ENCODE peak calls at places on chromosomes 11 and 22, in six cellular contexts. U is iris pigment epithelial cell, N is activated T-cell treated with anti-CD3 and anti-CD28 coated beads for 48 hours, Q is Caki2, C is EL, P is globus pallidus. L is an unnamed sample.

GRCh38 chr11:123569387-123569786 is 85.0 kb downstream of the SCN3B start:
- DNase-seq in U (no peak), N (no peak), Q (no peak), C (no peak), P (no peak), L (no peak)

GRCh38 chr11:24705474-24705873 is 208.6 kb downstream of the LUZP2 start:
- DNase-seq in U (no peak), N (no peak), Q (no peak), C (no peak), P (no peak), L (no peak)

GRCh38 chr22:45418056-45418769 is 4.7 kb downstream of the RIBC2 start:
- DNase-seq in U (no peak), N (no peak), Q (no peak), C (no peak), P (no peak), L (no peak)

GRCh38 chr22:45968751-45969413 is 8.1 kb downstream of the WNT7B start:
- DNase-seq in U (peak), N (peak), Q (peak), C (peak), P (no peak), L (no peak)

GRCh38 chr11:68998390-68998911 is 14.6 kb downstream of the MRGPRF start:
- DNase-seq in U (no peak), N (no peak), Q (no peak), C (peak), P (peak), L (peak)

GRCh38 chr11:12111482-12112149 is 1.2 kb downstream of the MICAL2 start:
- DNase-seq in U (no peak), N (no peak), Q (no peak), C (no peak), P (no peak), L (no peak)

GRCh38 chr11:76799061-76799804 is 16.1 kb downstream of the TSKU start:
- DNase-seq in U (peak), N (peak), Q (peak), C (peak), P (peak), L (peak)

GRCh38 chr11:76658231-76658630 is 12.3 kb downstream of the LRRC32 start:
- DNase-seq in U (no peak), N (no peak), Q (no peak), C (no peak), P (no peak), L (no peak)

GRCh38 chr11:1520987-1521349 is 34.4 kb upstream of the MOB2 start:
- DNase-seq in U (no peak), N (no peak), Q (no peak), C (no peak), P (no peak), L (no peak)

GRCh38 chr11:70046089-70046488 is 32.0 kb upstream of the ANO1 start:
- DNase-seq in U (no peak), N (no peak), Q (no peak), C (no peak), P (no peak), L (no peak)

GRCh38 chr11:113189909-113190667 is 124.3 kb upstream of the TTC12 start:
- DNase-seq in U (peak), N (no peak), Q (peak), C (peak), P (no peak), L (no peak)

GRCh38 chr11:108943853-108944252 is 279.0 kb downstream of the DDX10 start:
- DNase-seq in U (no peak), N (no peak), Q (no peak), C (no peak), P (no peak), L (no peak)

GRCh38 chr11:119756169-119756568 is 27.2 kb upstream of the NECTIN1 start:
- DNase-seq in U (no peak), N (no peak), Q (no peak), C (no peak), P (no peak), L (no peak)

GRCh38 chr11:66973956-66974585 is 1.0 kb upstream of the C11orf86 start:
- DNase-seq in U (peak), N (no peak), Q (no peak), C (no peak), P (no peak), L (no peak)

GRCh38 chr11:111549196-111549868 is 8.8 kb downstream of the LAYN start:
- DNase-seq in U (no peak), N (no peak), Q (no peak), C (no peak), P (no peak), L (no peak)

GRCh38 chr11:35013514-35014191 is 97.2 kb downstream of the PDHX start:
- DNase-seq in U (no peak), N (no peak), Q (no peak), C (no peak), P (no peak), L (no peak)

GRCh38 chr11:808427-809286 is 1.1 kb upstream of the RPLP2 start:
- DNase-seq in U (no peak), N (no peak), Q (no peak), C (no peak), P (no peak), L (peak)

GRCh38 chr11:86722041-86722440 is 49.6 kb upstream of the ME3 start:
- DNase-seq in U (peak), N (no peak), Q (no peak), C (peak), P (no peak), L (no peak)

GRCh38 chr11:47924184-47924671 is 56.1 kb upstream of the PTPRJ start:
- DNase-seq in U (peak), N (peak), Q (peak), C (peak), P (no peak), L (no peak)

GRCh38 chr22:36277482-36278291 is 24.8 kb downstream of the APOL1 start:
- DNase-seq in U (peak), N (peak), Q (peak), C (peak), P (peak), L (peak)

GRCh38 chr22:46646531-46647211 is 26.5 kb downstream of the GRAMD4 start:
- DNase-seq in U (no peak), N (no peak), Q (no peak), C (no peak), P (no peak), L (no peak)

GRCh38 chr11:66843776-66844495 is 695 bp downstream of the RCE1 start:
- DNase-seq in U (no peak), N (no peak), Q (no peak), C (no peak), P (no peak), L (no peak)

GRCh38 chr11:5380740-5381342 is 2.8 kb upstream of the OR51M1 start:
- DNase-seq in U (peak), N (peak), Q (peak), C (peak), P (peak), L (peak)

L was measured in G401.